ENCODE peak calls at places on chromosomes 5 and 9, in seven cellular contexts. A is adipocyte, F is DMS 273 treated with DMSO at 0.1 percent for 48 hours, U is EL, Q is T-cell, Z is iris pigment epithelial cell, R is NCI-H2081. O is an unnamed sample.

GRCh38 chr5:41457942-41458341 is 52.5 kb downstream of the PLCXD3 start:
- DNase-seq in Z (no peak), A (no peak), F (no peak), Q (no peak), R (no peak), U (no peak), O (no peak)

GRCh38 chr5:81425569-81425968 is 31.6 kb upstream of the ACOT12 start:
- DNase-seq in R (peak), U (peak), Z (peak), Q (peak), A (peak), F (peak), O (peak)

GRCh38 chr5:32612134-32612888 is 27.0 kb downstream of the SUB1 start:
- DNase-seq in A (no peak), F (no peak), U (peak), Q (no peak), R (peak), Z (peak), O (no peak)

GRCh38 chr5:126656397-126657007 is 55.8 kb downstream of the PHAX start:
- DNase-seq in R (peak), F (peak), U (peak), Z (peak), Q (peak), A (peak), O (peak)

GRCh38 chr5:173909205-173909604 is 21.1 kb downstream of the CPEB4 start:
- DNase-seq in A (no peak), R (no peak), Z (no peak), U (no peak), Q (no peak), F (no peak), O (no peak)

GRCh38 chr9:35827486-35827885 is 1.0 kb downstream of the FAM221B start:
- DNase-seq in Z (peak), F (no peak), A (peak), R (no peak), Q (no peak), U (peak), O (peak)

GRCh38 chr9:124894741-124895170 is 32.8 kb downstream of the ARPC5L start:
- DNase-seq in Z (peak), A (peak), R (no peak), U (peak), F (no peak), Q (peak), O (peak)

GRCh38 chr5:130871346-130872086 is 293.5 kb downstream of the HINT1 start:
- DNase-seq in A (peak), F (no peak), R (no peak), Z (peak), Q (peak), U (peak), O (peak)

GRCh38 chr5:171681667-171682066 is 104.0 kb upstream of the SMIM23 start:
- DNase-seq in Q (no peak), R (no peak), U (peak), F (no peak), Z (peak), A (no peak), O (no peak)

O was measured in HCEC 1CT.